ENCODE peak calls at places on chromosomes 5 and 9, in ten cellular contexts. L is lung; V is ovary; M is cardiac muscle cell; D is breast epithelium; R is upper lobe of left lung; G is left ventricle myocardium inferior; Z is mesendoderm; U is heart right ventricle; C is naive thymus-derived CD4-positive, alpha-beta T cell. K is an unnamed sample.

GRCh38 chr5:158899792-158900191 is 199.9 kb downstream of the EBF1 start:
- DNase-seq in U (peak; percentile 51), D (peak; percentile 18), V (peak; percentile 39), R (peak; percentile 16), G (peak; percentile 64), Z (no peak), M (peak; percentile 27), C (no peak), L (peak; percentile 31), K (no peak)

GRCh38 chr9:38039090-38039906 is 29.7 kb downstream of the SHB start:
- DNase-seq in U (no peak), Z (peak; percentile 69), M (peak; percentile 82), R (peak; percentile 74), D (no peak), L (no peak), C (no peak), G (no peak), V (no peak), K (no peak)

GRCh38 chr5:157370967-157371366 is 89.0 kb upstream of the NIPAL4 start:
- DNase-seq in D (no peak), Z (peak; percentile 73), C (no peak), R (no peak), V (no peak), M (no peak), G (no peak), L (no peak), U (no peak), K (peak; percentile 35)

GRCh38 chr5:159976921-159977320 is 32.0 kb upstream of the TTC1 start:
- DNase-seq in V (no peak), D (no peak), U (no peak), Z (no peak), R (no peak), C (no peak), M (no peak), G (no peak), L (no peak), K (no peak)

GRCh38 chr5:142245776-142246175 is 79.0 kb downstream of the SPRY4 start:
- DNase-seq in M (peak; percentile 32), L (no peak), U (no peak), R (no peak), V (no peak), G (no peak), C (no peak), D (no peak), Z (peak; percentile 95), K (no peak)

GRCh38 chr5:95280692-95281091 is 4.2 kb downstream of the MCTP1 start:
- DNase-seq in U (no peak), R (no peak), V (no peak), C (no peak), Z (no peak), M (no peak), L (no peak), G (no peak), D (no peak), K (no peak)

GRCh38 chr5:35031276-35031675 is 16.5 kb downstream of the AGXT2 start:
- DNase-seq in L (no peak), D (no peak), V (no peak), G (no peak), M (peak; percentile 26), R (no peak), U (no peak), Z (peak; percentile 35), C (no peak), K (no peak)

GRCh38 chr9:107447081-107447480 is 42.5 kb downstream of the KLF4 start:
- DNase-seq in Z (no peak), G (no peak), L (no peak), V (no peak), U (no peak), C (no peak), D (no peak), R (no peak), M (no peak), K (no peak)

GRCh38 chr9:93451762-93452709 is 551 bp downstream of the FAM120A start:
- DNase-seq in L (peak; percentile 45), D (no peak), Z (peak; percentile 65), C (peak; percentile 31), M (peak; percentile 54), V (peak; percentile 36), G (peak; percentile 55), U (peak; percentile 57), R (peak; percentile 90), K (peak; percentile 52)

GRCh38 chr5:175535781-175536180 is 57.4 kb downstream of the SFXN1 start:
- DNase-seq in M (no peak), L (no peak), G (no peak), C (no peak), R (no peak), V (no peak), U (no peak), D (no peak), Z (no peak), K (no peak)

GRCh38 chr9:94867281-94867841 is 140.9 kb downstream of the AOPEP start:
- DNase-seq in M (peak; percentile 89), Z (peak; percentile 33), G (peak; percentile 62), D (peak; percentile 72), R (no peak), V (peak; percentile 59), L (peak; percentile 59), C (no peak), U (peak; percentile 59), K (peak; percentile 64)

GRCh38 chr5:159444441-159445082 is 114.3 kb upstream of the IL12B start:
- DNase-seq in Z (peak; percentile 78), V (no peak), U (no peak), G (no peak), M (peak; percentile 76), R (no peak), L (no peak), C (no peak), D (no peak), K (peak; percentile 47)

GRCh38 chr5:18112066-18112465 is 477.8 kb downstream of the TAF11L14 start:
- DNase-seq in C (no peak), U (no peak), D (no peak), Z (no peak), L (no peak), V (no peak), M (no peak), R (no peak), G (no peak), K (no peak)

GRCh38 chr9:97397220-97397619 is 14.7 kb upstream of the TDRD7 start:
- DNase-seq in C (no peak), L (no peak), U (no peak), G (no peak), Z (no peak), R (no peak), V (no peak), D (no peak), M (no peak), K (no peak)

GRCh38 chr5:38556599-38557308 is at the start of gene LIFR:
- DNase-seq in L (peak; percentile 79), Z (peak; percentile 92), G (peak; percentile 89), V (peak; percentile 84), M (peak; percentile 92), R (peak; percentile 96), U (peak; percentile 88), D (peak; percentile 72), C (peak; percentile 8), K (peak; percentile 91)
- H3K4me3 ChIP-seq in L (peak within 1 kb of the TSS; percentile 85), Z (peak within 1 kb of the TSS; percentile 81), G (peak within 1 kb of the TSS; percentile 87), V (peak within 1 kb of the TSS; percentile 93), M (peak within 1 kb of the TSS; percentile 87), R (peak within 1 kb of the TSS; percentile 97), U (peak within 1 kb of the TSS; percentile 78), D (peak within 1 kb of the TSS; percentile 88), C (peak within 1 kb of the TSS; percentile 50), K (peak within 1 kb of the TSS; percentile 93)

GRCh38 chr9:87613265-87614111 is 112.4 kb upstream of the CTSL start:
- DNase-seq in V (no peak), D (peak; percentile 51), G (no peak), L (peak; percentile 79), U (no peak), R (no peak), Z (no peak), C (no peak), M (no peak), K (no peak)

GRCh38 chr9:87610200-87611155 is 112.8 kb downstream of the DAPK1 start:
- DNase-seq in Z (peak; percentile 62), L (no peak), G (no peak), C (no peak), D (no peak), M (peak; percentile 71), V (no peak), R (no peak), U (no peak), K (no peak)

GRCh38 chr9:87612536-87612935 is 113.4 kb upstream of the CTSL start:
- DNase-seq in Z (no peak), M (no peak), V (no peak), D (no peak), R (no peak), U (no peak), L (no peak), G (no peak), C (no peak), K (no peak)

GRCh38 chr9:87615547-87616148 is 110.3 kb upstream of the CTSL start:
- DNase-seq in Z (peak; percentile 79), L (no peak), M (no peak), C (no peak), G (no peak), V (no peak), D (no peak), U (no peak), R (no peak), K (peak; percentile 30)

DNA sequence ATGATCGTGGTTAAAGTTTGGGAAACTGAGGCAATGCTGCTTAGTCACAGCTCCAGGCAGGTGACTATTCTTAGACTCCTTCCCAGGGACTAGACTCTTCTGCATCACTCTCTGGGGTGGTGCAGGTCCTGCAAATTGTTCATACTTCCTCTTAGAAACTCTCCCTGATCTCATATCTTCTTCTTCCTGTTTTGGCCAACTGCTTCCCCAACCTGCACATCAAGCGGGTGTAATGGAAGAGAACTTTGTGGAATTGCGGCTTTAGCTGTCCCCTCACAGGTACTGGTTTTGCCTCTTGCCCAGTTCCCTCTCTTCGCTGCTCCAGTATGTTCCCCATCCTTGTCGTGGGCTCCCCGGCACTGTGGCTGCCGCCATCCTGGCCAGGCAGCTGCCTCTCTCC is 111.5 kb upstream of the CTSL start:
- DNase-seq in L (no peak), G (no peak), D (no peak), R (peak; percentile 41), V (no peak), C (no peak), U (no peak), M (no peak), Z (no peak), K (no peak)
- H3K4me1 ChIP-seq in L (peaks cover 19% of the 10 kb centered on the region), G (peaks cover 18% of the 10 kb centered on the region), D (no peaks in the 10 kb centered on the region), R (peaks cover 39% of the 10 kb centered on the region), V (peaks cover 11% of the 10 kb centered on the region), C (no peaks in the 10 kb centered on the region), U (no peaks in the 10 kb centered on the region), M (peaks cover 3% of the 10 kb centered on the region), Z (peaks cover 5% of the 10 kb centered on the region), K (peaks cover 13% of the 10 kb centered on the region)

GRCh38 chr9:27371382-27371781 is 74.4 kb upstream of the EQTN start:
- DNase-seq in L (no peak), C (no peak), R (no peak), U (no peak), Z (peak; percentile 66), G (no peak), V (no peak), D (no peak), M (no peak), K (no peak)
- H3K4me3 ChIP-seq in L (no peak overlapping the region), C (no peak overlapping the region), R (no peak overlapping the region), U (no peak overlapping the region), Z (no peak overlapping the region), G (no peak overlapping the region), V (no peak overlapping the region), D (no peak overlapping the region), M (no peak overlapping the region), K (no peak overlapping the region)

DNA sequence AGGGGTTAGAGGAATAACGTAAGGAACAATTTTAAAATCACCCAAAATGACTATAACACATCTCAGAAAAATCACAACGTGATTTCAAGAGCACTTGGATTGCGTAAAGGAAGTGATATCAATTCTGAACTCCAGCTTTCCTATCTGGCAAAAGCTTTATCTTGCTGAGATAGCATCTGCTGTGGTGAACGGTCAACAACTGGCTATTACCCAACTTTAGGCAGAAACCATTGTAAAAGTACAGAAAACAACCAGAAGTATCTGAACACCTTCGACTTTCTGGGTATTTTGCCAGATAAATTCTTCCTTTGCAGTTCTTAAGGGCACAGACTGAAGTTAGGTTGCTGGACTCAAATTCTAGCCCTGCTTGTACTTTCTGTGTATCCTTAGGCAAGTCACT is 9.2 kb downstream of the ABLIM3 start:
- DNase-seq in R (no peak), C (no peak), V (no peak), D (no peak), L (no peak), M (peak; percentile 72), U (no peak), G (no peak), Z (no peak), K (no peak)
- H3K4me1 ChIP-seq in R (peaks cover 49% of the 10 kb centered on the region), C (no peaks in the 10 kb centered on the region), V (no peaks in the 10 kb centered on the region), D (no peaks in the 10 kb centered on the region), L (peaks cover 19% of the 10 kb centered on the region), M (peaks cover 25% of the 10 kb centered on the region), U (peaks cover 74% of the 10 kb centered on the region), G (peaks cover 96% of the 10 kb centered on the region), Z (no peaks in the 10 kb centered on the region), K (peaks cover 6% of the 10 kb centered on the region)